ENCODE peak calls at places on chromosomes 1 and 21, in four cellular contexts. One of them, this sample, is unnamed.

GRCh38 chr1:26785611-26786436 is 1.9 kb upstream of the PIGV start:
- DNase-seq in lower lobe of right lung: no peak
- DNase-seq in CD8-positive, alpha-beta T cell: no peak
- DNase-seq in stomach: no peak
- DNase-seq in this sample: no peak

GRCh38 chr1:21391497-21391896 is 48.4 kb upstream of the NBPF3 start:
- DNase-seq in lower lobe of right lung: no peak
- DNase-seq in CD8-positive, alpha-beta T cell: no peak
- DNase-seq in stomach: no peak
- DNase-seq in this sample: no peak

GRCh38 chr1:178579562-178579961 is 66.7 kb downstream of the TEX35 start:
- DNase-seq in lower lobe of right lung: no peak
- DNase-seq in CD8-positive, alpha-beta T cell: no peak
- DNase-seq in stomach: no peak
- DNase-seq in this sample: no peak

GRCh38 chr1:25361901-25362300 is 23.8 kb downstream of the TMEM50A start:
- DNase-seq in lower lobe of right lung: no peak
- DNase-seq in CD8-positive, alpha-beta T cell: no peak
- DNase-seq in stomach: no peak
- DNase-seq in this sample: no peak

GRCh38 chr1:52296345-52296744 is 69.7 kb downstream of the CC2D1B start:
- DNase-seq in lower lobe of right lung: no peak
- DNase-seq in CD8-positive, alpha-beta T cell: no peak
- DNase-seq in stomach: no peak
- DNase-seq in this sample: no peak

GRCh38 chr1:15736666-15737229 is 690 bp downstream of the SLC25A34 start:
- DNase-seq in lower lobe of right lung: peak
- DNase-seq in CD8-positive, alpha-beta T cell: no peak
- DNase-seq in stomach: peak
- DNase-seq in this sample: no peak

GRCh38 chr1:209674957-209675566 is at the start of gene G0S2:
- DNase-seq in lower lobe of right lung: peak
- DNase-seq in CD8-positive, alpha-beta T cell: peak
- DNase-seq in stomach: peak
- DNase-seq in this sample: peak

GRCh38 chr21:37264808-37265207 is 2.3 kb downstream of the VPS26C start:
- DNase-seq in lower lobe of right lung: no peak
- DNase-seq in CD8-positive, alpha-beta T cell: no peak
- DNase-seq in stomach: no peak
- DNase-seq in this sample: no peak

GRCh38 chr21:28227881-28228623 is 764.6 kb downstream of the LTN1 start:
- DNase-seq in lower lobe of right lung: no peak
- DNase-seq in CD8-positive, alpha-beta T cell: no peak
- DNase-seq in stomach: no peak
- DNase-seq in this sample: no peak

GRCh38 chr1:25874635-25875153 is 814 bp downstream of the PAQR7 start:
- DNase-seq in lower lobe of right lung: no peak
- DNase-seq in CD8-positive, alpha-beta T cell: no peak
- DNase-seq in stomach: no peak
- DNase-seq in this sample: no peak

DNA sequence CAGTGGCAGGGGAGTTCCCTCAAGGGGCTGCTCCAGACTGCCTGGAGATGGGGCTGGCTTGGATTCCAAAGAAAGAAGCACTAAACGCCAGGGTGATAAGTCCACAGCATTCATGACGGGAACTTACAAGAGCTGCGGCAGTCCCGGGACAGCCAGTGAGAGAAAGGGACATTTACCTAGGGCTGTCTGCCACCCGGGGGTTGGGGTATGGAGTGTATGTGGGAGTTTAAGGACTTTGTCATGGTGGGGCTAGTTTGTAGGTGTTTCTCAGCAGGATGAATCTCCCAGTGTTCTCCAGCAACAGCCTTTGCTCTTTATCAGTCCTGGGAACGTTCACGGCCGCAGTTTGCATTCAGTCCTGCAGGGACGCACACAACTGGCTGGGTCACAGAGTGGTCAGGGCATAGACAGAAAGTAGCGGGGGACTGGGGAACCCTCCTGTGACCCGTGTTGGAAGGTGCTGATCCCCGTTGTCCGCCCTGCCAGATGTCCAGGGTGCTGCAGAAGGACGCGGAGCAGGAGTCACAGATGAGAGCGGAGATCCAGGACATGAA is 41.4 kb upstream of the HMGN1 start:
- DNase-seq in lower lobe of right lung: no peak
- DNase-seq in CD8-positive, alpha-beta T cell: no peak
- DNase-seq in stomach: no peak
- DNase-seq in this sample: no peak
- TF ChIP-seq CTCF in lower lobe of right lung: no peak
- TF ChIP-seq CTCF in CD8-positive, alpha-beta T cell: no peak
- TF ChIP-seq CTCF in stomach: no peak
- TF ChIP-seq CTCF in this sample: no peak

GRCh38 chr1:193338194-193338593 is 151.8 kb upstream of the B3GALT2 start:
- DNase-seq in lower lobe of right lung: no peak
- DNase-seq in CD8-positive, alpha-beta T cell: no peak
- DNase-seq in stomach: no peak
- DNase-seq in this sample: no peak
- TF ChIP-seq CTCF in lower lobe of right lung: no peak
- TF ChIP-seq CTCF in CD8-positive, alpha-beta T cell: no peak
- TF ChIP-seq CTCF in stomach: no peak
- TF ChIP-seq CTCF in this sample: no peak

GRCh38 chr1:215682232-215682631 is 115.1 kb downstream of the KCTD3 start:
- DNase-seq in lower lobe of right lung: no peak
- DNase-seq in CD8-positive, alpha-beta T cell: no peak
- DNase-seq in stomach: no peak
- DNase-seq in this sample: no peak
- TF ChIP-seq CTCF in lower lobe of right lung: no peak
- TF ChIP-seq CTCF in CD8-positive, alpha-beta T cell: no peak
- TF ChIP-seq CTCF in stomach: no peak
- TF ChIP-seq CTCF in this sample: peak

GRCh38 chr1:111436726-111437125 is 9.2 kb upstream of the OVGP1 start:
- DNase-seq in lower lobe of right lung: no peak
- DNase-seq in CD8-positive, alpha-beta T cell: no peak
- DNase-seq in stomach: no peak
- DNase-seq in this sample: no peak
- TF ChIP-seq CTCF in lower lobe of right lung: no peak
- TF ChIP-seq CTCF in CD8-positive, alpha-beta T cell: no peak
- TF ChIP-seq CTCF in stomach: no peak
- TF ChIP-seq CTCF in this sample: no peak